ENCODE peak calls at places on chromosomes 11 and 22, in four cellular contexts. F, Z, N and R are unnamed samples.

GRCh38 chr11:17596711-17597110 is 49.7 kb downstream of the OTOG start:
- DNase-seq in F (no peak), Z (no peak), N (no peak), R (no peak)

GRCh38 chr11:83477772-83478171 is 191.6 kb upstream of the CCDC90B start:
- DNase-seq in F (no peak), Z (no peak), N (no peak), R (no peak)

GRCh38 chr11:12691473-12691872 is 17.3 kb downstream of the TEAD1 start:
- DNase-seq in F (no peak), Z (no peak), N (peak), R (no peak)

GRCh38 chr11:108009497-108010360 is 1.0 kb downstream of the CUL5 start:
- DNase-seq in F (no peak), Z (no peak), N (peak), R (no peak)

GRCh38 chr11:115221461-115222069 is 282.6 kb downstream of the CADM1 start:
- DNase-seq in F (no peak), Z (no peak), N (no peak), R (no peak)

GRCh38 chr11:67504023-67504949 is 877 bp downstream of the PITPNM1 start:
- DNase-seq in F (peak), Z (peak), N (peak), R (no peak)

GRCh38 chr11:125433454-125434121 is 62.5 kb downstream of the FEZ1 start:
- DNase-seq in F (no peak), Z (peak), N (peak), R (no peak)

GRCh38 chr11:70517996-70518907 is 119.9 kb downstream of the CTTN start:
- DNase-seq in F (peak), Z (no peak), N (no peak), R (no peak)

GRCh38 chr11:128905345-128906184 is 14.4 kb downstream of the KCNJ5 start:
- DNase-seq in F (peak), Z (peak), N (peak), R (no peak)

GRCh38 chr11:10688401-10688800 is 5.2 kb downstream of the IRAG1 start:
- DNase-seq in F (no peak), Z (no peak), N (peak), R (no peak)

GRCh38 chr11:38384568-38384967 is 1786.5 kb upstream of the RAG2 start:
- DNase-seq in F (no peak), Z (no peak), N (no peak), R (no peak)

GRCh38 chr11:125091877-125092664 is 19.4 kb downstream of the TMEM218 start:
- DNase-seq in F (no peak), Z (no peak), N (no peak), R (no peak)

GRCh38 chr11:76667856-76668255 is 2.7 kb downstream of the LRRC32 start:
- DNase-seq in F (peak), Z (no peak), N (no peak), R (peak)

GRCh38 chr11:96256604-96257003 is 86.4 kb downstream of the MAML2 start:
- DNase-seq in F (no peak), Z (no peak), N (no peak), R (no peak)

GRCh38 chr11:67274768-67275605 is 8.7 kb downstream of the GRK2 start:
- DNase-seq in F (peak), Z (peak), N (no peak), R (no peak)

GRCh38 chr22:47495102-47495501 is 732.7 kb downstream of the TBC1D22A start:
- DNase-seq in F (no peak), Z (no peak), N (no peak), R (no peak)

GRCh38 chr11:77084581-77085191 is 17.9 kb downstream of the CAPN5 start:
- DNase-seq in F (peak), Z (peak), N (no peak), R (no peak)

GRCh38 chr11:67302571-67303131 is 679 bp upstream of the SSH3 start:
- DNase-seq in F (peak), Z (peak), N (no peak), R (peak)

GRCh38 chr11:123357990-123358827 is 71.9 kb upstream of the GRAMD1B start:
- DNase-seq in F (no peak), Z (no peak), N (no peak), R (no peak)

GRCh38 chr22:24416095-24416494 is 11.3 kb upstream of the ADORA2A start:
- DNase-seq in F (peak), Z (no peak), N (no peak), R (no peak)

GRCh38 chr11:130650456-130651068 is 202.1 kb downstream of the ADAMTS15 start:
- DNase-seq in F (no peak), Z (no peak), N (no peak), R (no peak)

GRCh38 chr22:36911887-36912661 is 1.4 kb upstream of the CSF2RB start:
- DNase-seq in F (no peak), Z (no peak), N (no peak), R (no peak)

GRCh38 chr11:118295834-118296454 is 8.6 kb upstream of the CD3E start:
- DNase-seq in F (no peak), Z (peak), N (peak), R (no peak)

GRCh38 chr11:61579398-61580291 is 1.2 kb downstream of the SYT7 start:
- DNase-seq in F (no peak), Z (no peak), N (no peak), R (no peak)

GRCh38 chr11:70466154-70466553 is 67.8 kb downstream of the CTTN start:
- DNase-seq in F (peak), Z (no peak), N (peak), R (no peak)

GRCh38 chr22:49017769-49018330 is 809.8 kb downstream of the BRD1 start:
- DNase-seq in F (no peak), Z (no peak), N (no peak), R (no peak)

GRCh38 chr11:78943841-78944240 is 369.2 kb upstream of the NARS2 start:
- DNase-seq in F (no peak), Z (no peak), N (peak), R (no peak)

GRCh38 chr22:48952256-48953102 is 875.2 kb downstream of the BRD1 start:
- DNase-seq in F (no peak), Z (no peak), N (no peak), R (no peak)

GRCh38 chr11:35615911-35616900 is 2.1 kb upstream of the FJX1 start:
- DNase-seq in F (no peak), Z (no peak), N (peak), R (no peak)

GRCh38 chr11:6626971-6627761 is 7.9 kb upstream of the TPP1 start:
- DNase-seq in F (no peak), Z (no peak), N (no peak), R (no peak)

GRCh38 chr11:104736503-104736902 is 161.8 kb downstream of the CASP12 start:
- DNase-seq in F (no peak), Z (no peak), N (no peak), R (no peak)

GRCh38 chr11:131464481-131464880 is 94.1 kb downstream of the NTM start:
- DNase-seq in F (no peak), Z (no peak), N (no peak), R (no peak)

GRCh38 chr11:30230714-30231113 is at the start of gene FSHB:
- DNase-seq in F (no peak), Z (no peak), N (no peak), R (no peak)

GRCh38 chr11:117316197-117316961 is at the start of gene BACE1:
- DNase-seq in F (peak), Z (peak), N (no peak), R (peak)

GRCh38 chr11:119713361-119714040 is 15.5 kb downstream of the NECTIN1 start:
- DNase-seq in F (no peak), Z (peak), N (no peak), R (no peak)

GRCh38 chr22:46916886-46917625 is 154.6 kb downstream of the TBC1D22A start:
- DNase-seq in F (no peak), Z (no peak), N (no peak), R (no peak)

GRCh38 chr22:31085928-31086327 is 4.8 kb downstream of the SMTN start:
- DNase-seq in F (no peak), Z (no peak), N (no peak), R (no peak)

GRCh38 chr22:31083377-31083768 is 2.3 kb downstream of the SMTN start:
- DNase-seq in F (no peak), Z (peak), N (no peak), R (peak)

GRCh38 chr22:31083923-31084810 is 3.0 kb downstream of the SMTN start:
- DNase-seq in F (no peak), Z (no peak), N (peak), R (no peak)

GRCh38 chr22:31085493-31085824 is 4.3 kb downstream of the SMTN start:
- DNase-seq in F (no peak), Z (peak), N (no peak), R (no peak)

DNA sequence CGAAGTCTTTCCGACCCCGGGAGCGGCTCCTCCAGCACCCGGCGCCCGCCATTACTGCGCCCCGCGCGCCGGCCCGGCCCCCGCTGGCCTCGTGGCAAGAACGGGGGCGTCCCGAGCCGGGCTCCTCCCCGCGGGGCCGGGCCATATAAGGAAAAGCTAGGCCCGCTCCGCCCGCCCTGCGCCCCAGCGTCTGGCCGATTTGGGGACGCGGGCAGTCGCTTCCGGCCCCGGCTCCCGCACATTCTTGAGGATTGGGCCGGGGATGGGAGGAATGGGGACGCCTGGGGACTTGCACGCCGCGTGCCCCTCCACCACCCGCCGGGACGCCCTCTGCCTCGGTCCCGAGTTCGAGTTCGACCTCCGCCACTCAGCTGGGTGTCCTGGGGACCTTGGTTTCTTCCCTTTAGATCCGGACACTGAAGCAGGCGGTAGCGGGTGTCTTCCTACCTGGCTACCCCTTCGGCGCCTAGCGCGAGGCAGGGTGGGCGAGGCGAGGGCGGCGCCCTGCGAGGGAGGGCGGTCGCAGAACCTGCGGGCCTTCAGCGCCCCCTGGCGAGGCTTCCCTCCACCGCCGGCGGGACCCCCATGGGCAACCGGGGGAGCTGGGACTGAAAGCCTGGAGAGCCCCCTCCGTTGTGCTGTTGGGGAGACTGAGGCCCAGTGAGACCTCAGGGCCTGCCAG is 3.8 kb downstream of the SMTN start:
- DNase-seq in F (peak), Z (peak), N (peak), R (peak)
- TF ChIP-seq POLR2A in F (peak), Z (peak), N (peak), R (peak)

GRCh38 chr11:64859542-64860414 is 15.3 kb upstream of the CDC42BPG start:
- DNase-seq in F (no peak), Z (no peak), N (no peak), R (no peak)
- TF ChIP-seq POLR2A in F (peak), Z (no peak), N (no peak), R (no peak)

GRCh38 chr11:114162719-114163123 is 103.2 kb downstream of the ZBTB16 start:
- DNase-seq in F (peak), Z (peak), N (no peak), R (peak)
- TF ChIP-seq POLR2A in F (peak), Z (peak), N (no peak), R (no peak)

GRCh38 chr11:8688414-8689362 is 6.1 kb downstream of the RPL27A start:
- DNase-seq in F (peak), Z (peak), N (peak), R (peak)
- TF ChIP-seq POLR2A in F (peak), Z (peak), N (peak), R (peak)

DNA sequence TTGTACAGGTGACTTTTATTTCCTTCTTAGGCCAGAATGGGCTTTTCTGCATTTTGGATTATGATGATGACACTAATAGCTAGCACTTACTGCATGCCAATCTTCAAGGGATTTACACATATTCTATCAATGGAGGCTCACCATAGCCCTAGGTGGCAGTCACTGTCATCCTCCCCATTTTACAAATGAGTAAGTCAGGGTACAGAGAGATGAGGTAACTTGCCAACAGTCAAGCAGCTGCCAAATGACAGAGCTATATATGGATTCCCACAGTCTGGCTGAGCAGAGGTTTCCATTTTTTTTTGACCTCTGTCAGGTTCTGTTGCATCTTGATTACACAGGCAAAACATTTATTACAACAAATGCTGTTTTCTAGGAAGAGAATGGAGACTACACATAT is 23.8 kb upstream of the C11orf96 start:
- DNase-seq in F (no peak), Z (no peak), N (no peak), R (peak)
- TF ChIP-seq POLR2A in F (no peak), Z (no peak), N (no peak), R (no peak)

GRCh38 chr11:73660497-73661034 is 14.2 kb downstream of the PLEKHB1 start:
- DNase-seq in F (no peak), Z (no peak), N (no peak), R (no peak)
- TF ChIP-seq POLR2A in F (no peak), Z (no peak), N (no peak), R (no peak)

GRCh38 chr11:3020011-3020410 is 27.9 kb upstream of the NAP1L4 start:
- DNase-seq in F (no peak), Z (no peak), N (no peak), R (no peak)

GRCh38 chr11:3022982-3023381 is 30.9 kb upstream of the NAP1L4 start:
- DNase-seq in F (no peak), Z (no peak), N (no peak), R (no peak)

GRCh38 chr11:3021125-3021524 is 29.0 kb upstream of the NAP1L4 start:
- DNase-seq in F (peak), Z (peak), N (peak), R (no peak)

GRCh38 chr11:3026803-3027202 is 30.4 kb downstream of the CARS1 start:
- DNase-seq in F (no peak), Z (no peak), N (no peak), R (no peak)

DNA sequence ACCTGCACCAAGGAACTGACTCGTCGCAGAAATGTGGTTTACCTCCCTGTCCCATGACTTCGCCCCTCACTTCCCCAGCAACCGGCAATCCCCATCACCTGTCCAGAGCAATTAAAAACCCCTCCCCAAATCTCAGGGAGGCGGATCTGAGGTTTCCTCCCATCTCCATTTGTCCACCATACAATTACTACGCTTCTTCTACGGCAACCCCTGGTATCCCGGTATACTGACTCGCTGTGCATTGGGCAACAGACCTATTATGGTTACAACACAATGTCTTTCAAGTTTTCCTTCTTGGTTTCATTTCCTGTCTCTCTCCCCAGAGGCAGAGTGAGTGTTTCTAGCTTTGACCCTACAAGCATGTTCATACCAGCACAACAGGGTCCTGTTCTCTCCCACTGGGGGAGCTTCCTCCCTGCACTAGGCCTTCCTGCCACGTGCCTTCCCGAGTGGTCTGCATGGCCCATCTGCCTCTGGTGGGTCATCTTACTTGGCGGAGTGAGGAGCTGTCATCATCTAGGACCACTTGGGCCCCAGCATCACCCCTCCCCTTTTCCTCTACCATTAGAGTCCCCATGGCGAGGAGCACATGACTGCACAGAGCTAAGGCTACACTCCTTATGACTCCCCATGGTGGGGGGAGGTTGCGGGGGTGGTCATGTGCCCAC is 30.3 kb upstream of the NAP1L4 start:
- DNase-seq in F (no peak), Z (no peak), N (no peak), R (no peak)
- TF ChIP-seq POLR2A in F (no peak), Z (no peak), N (no peak), R (no peak)

GRCh38 chr11:777288-778255 is at the start of gene GATD1:
- DNase-seq in F (peak), Z (peak), N (peak), R (peak)
- TF ChIP-seq POLR2A in F (peak), Z (peak), N (peak), R (peak)

DNA sequence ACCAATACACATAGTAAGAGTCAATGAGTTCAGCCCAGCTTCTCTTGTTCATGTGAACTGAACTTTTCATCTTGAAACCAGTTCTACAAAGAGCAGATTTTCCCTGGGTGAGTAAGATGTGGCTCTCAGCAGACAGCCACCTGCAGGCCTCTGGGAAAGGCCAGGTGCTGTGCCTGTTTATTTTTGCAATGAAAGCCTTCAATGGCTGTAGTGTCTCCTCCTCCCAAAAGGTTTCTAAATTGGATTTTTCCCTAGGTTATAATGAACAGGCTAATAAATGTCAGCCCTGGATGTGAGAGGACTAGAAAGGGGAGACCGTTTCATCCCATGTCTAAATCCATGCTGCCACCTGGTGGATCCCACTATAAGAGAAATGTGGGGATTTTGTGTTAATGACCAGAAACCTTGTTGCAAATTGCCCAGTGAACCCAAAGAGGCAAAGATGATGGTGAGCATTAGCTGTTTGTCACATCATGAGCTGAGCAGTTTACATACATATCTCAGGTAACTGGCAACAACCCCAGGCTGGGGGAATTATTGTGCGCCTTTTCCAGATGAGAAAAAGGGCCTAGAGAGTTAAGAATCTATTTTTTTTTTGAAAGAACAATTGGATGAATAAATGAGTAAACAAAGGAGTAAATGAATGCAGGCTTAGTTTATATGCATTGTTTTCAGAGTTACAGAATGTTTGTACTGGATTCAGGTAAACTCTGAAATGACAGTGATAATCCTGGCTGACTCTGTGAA is 12.7 kb downstream of the C11orf91 start:
- DNase-seq in F (no peak), Z (peak), N (peak), R (no peak)
- TF ChIP-seq POLR2A in F (no peak), Z (no peak), N (no peak), R (no peak)

GRCh38 chr11:46593550-46594382 is at the start of gene AMBRA1:
- DNase-seq in F (peak), Z (peak), N (peak), R (peak)
- TF ChIP-seq POLR2A in F (peak), Z (peak), N (peak), R (peak)